ENCODE peak calls at places on chromosomes 11 and 22, in six cellular contexts. G is effector memory CD4-positive, alpha-beta T cell; P is adrenal gland; K is aorta; J is PC-9; I is H9. O is an unnamed sample. For H3K4me1, the result is how much of the 10 kb centered on the place peaks cover.

GRCh38 chr11:113481672-113482071 is 6.5 kb upstream of the DRD2 start:
- DNase-seq in G (no peak), P (no peak), K (no peak), J (no peak), I (no peak), O (no peak)

GRCh38 chr11:67309166-67309565 is 5.8 kb downstream of the SSH3 start:
- DNase-seq in G (no peak), P (no peak), K (no peak), J (no peak), I (no peak), O (no peak)

GRCh38 chr11:16782226-16782919 is 43.9 kb downstream of the C11orf58 start:
- DNase-seq in G (no peak), P (no peak), K (no peak), J (no peak), I (no peak), O (no peak)

GRCh38 chr11:120819437-120819836 is 204.5 kb upstream of the TBCEL start:
- DNase-seq in G (no peak), P (no peak), K (no peak), J (no peak), I (no peak), O (no peak)

GRCh38 chr11:4643084-4643483 is 698 bp upstream of the OR51E1 start:
- DNase-seq in G (no peak), P (peak), K (no peak), J (no peak), I (no peak), O (no peak)

GRCh38 chr11:119319702-119320592 is 3.0 kb upstream of the MCAM start:
- DNase-seq in G (no peak), P (no peak), K (no peak), J (no peak), I (no peak), O (peak)

GRCh38 chr11:18713646-18714442 is 12.1 kb downstream of the IGSF22 start:
- DNase-seq in G (no peak), P (no peak), K (no peak), J (no peak), I (no peak), O (no peak)

GRCh38 chr11:118615996-118616395 is 8.6 kb downstream of the PHLDB1 start:
- DNase-seq in G (no peak), P (no peak), K (peak), J (no peak), I (peak), O (no peak)

GRCh38 chr11:75345455-75346224 is 5.8 kb downstream of the ARRB1 start:
- DNase-seq in G (no peak), P (no peak), K (peak), J (no peak), I (no peak), O (no peak)

GRCh38 chr11:106466441-106467190 is 389.2 kb downstream of the AASDHPPT start:
- DNase-seq in G (no peak), P (no peak), K (no peak), J (no peak), I (no peak), O (no peak)

GRCh38 chr11:94171693-94172440 is 43.2 kb downstream of the PANX1 start:
- DNase-seq in G (no peak), P (peak), K (no peak), J (peak), I (peak), O (no peak)

GRCh38 chr11:118267486-118267885 is 3.4 kb upstream of the MPZL2 start:
- DNase-seq in G (no peak), P (no peak), K (no peak), J (no peak), I (no peak), O (no peak)

GRCh38 chr11:450809-451451 is 851 bp downstream of the PTDSS2 start:
- DNase-seq in G (peak), P (peak), K (peak), J (peak), I (peak), O (peak)

GRCh38 chr11:92801685-92802084 is 167.8 kb upstream of the MTNR1B start:
- DNase-seq in G (no peak), P (no peak), K (no peak), J (no peak), I (no peak), O (no peak)

GRCh38 chr11:9529333-9529648 is 44.2 kb upstream of the WEE1 start:
- DNase-seq in G (no peak), P (peak), K (peak), J (no peak), I (no peak), O (no peak)

GRCh38 chr11:79201637-79202347 is 239.0 kb downstream of the TENM4 start:
- DNase-seq in G (no peak), P (no peak), K (no peak), J (no peak), I (no peak), O (no peak)

GRCh38 chr11:1192741-1193325 is 30.0 kb upstream of the MUC5B start:
- DNase-seq in G (no peak), P (no peak), K (peak), J (no peak), I (peak), O (peak)

GRCh38 chr22:20494978-20495860 is at the start of gene KLHL22:
- DNase-seq in G (no peak), P (peak), K (peak), J (peak), I (peak), O (peak)

GRCh38 chr22:32710896-32711295 is 90.6 kb upstream of the TIMP3 start:
- DNase-seq in G (no peak), P (no peak), K (no peak), J (no peak), I (no peak), O (no peak)

GRCh38 chr11:8039530-8040260 is 41.3 kb upstream of the TUB start:
- DNase-seq in G (no peak), P (no peak), K (no peak), J (no peak), I (peak), O (no peak)

GRCh38 chr22:49863936-49864335 is 10.3 kb downstream of the ZBED4 start:
- DNase-seq in G (no peak), P (no peak), K (no peak), J (no peak), I (no peak), O (no peak)

GRCh38 chr22:32080904-32081303 is 37.8 kb downstream of the SLC5A1 start:
- DNase-seq in G (peak), P (peak), K (no peak), J (peak), I (peak), O (no peak)

GRCh38 chr22:29096736-29097669 is 24.2 kb downstream of the KREMEN1 start:
- DNase-seq in G (no peak), P (no peak), K (no peak), J (no peak), I (no peak), O (no peak)

GRCh38 chr22:27487600-27488450 is 313.7 kb downstream of the MN1 start:
- DNase-seq in G (no peak), P (no peak), K (no peak), J (peak), I (no peak), O (no peak)

GRCh38 chr11:47466701-47467250 is 17.8 kb upstream of the RAPSN start:
- DNase-seq in G (no peak), P (peak), K (peak), J (peak), I (no peak), O (no peak)

GRCh38 chr11:7936615-7937014 is 4.9 kb downstream of the OR10A3 start:
- DNase-seq in G (no peak), P (no peak), K (no peak), J (peak), I (no peak), O (no peak)

GRCh38 chr11:18934195-18934808 is 4.9 kb downstream of the MRGPRX1 start:
- DNase-seq in G (no peak), P (peak), K (no peak), J (no peak), I (no peak), O (no peak)

GRCh38 chr22:33984211-33984610 is 63.9 kb upstream of the LARGE1 start:
- DNase-seq in G (no peak), P (no peak), K (no peak), J (no peak), I (no peak), O (no peak)

GRCh38 chr11:131579932-131580387 is 209.5 kb downstream of the NTM start:
- DNase-seq in G (no peak), P (peak), K (no peak), J (peak), I (peak), O (no peak)

GRCh38 chr22:31945478-31945815 is 1.1 kb downstream of the YWHAH start:
- DNase-seq in G (no peak), P (no peak), K (no peak), J (no peak), I (no peak), O (peak)

GRCh38 chr11:130165601-130166456 is 6.2 kb downstream of the ST14 start:
- DNase-seq in G (no peak), P (peak), K (no peak), J (no peak), I (no peak), O (no peak)

GRCh38 chr11:62069374-62069773 is 54.4 kb upstream of the INCENP start:
- DNase-seq in G (no peak), P (no peak), K (no peak), J (no peak), I (no peak), O (no peak)

GRCh38 chr11:44007746-44008501 is 39.9 kb upstream of the ACCSL start:
- DNase-seq in G (no peak), P (no peak), K (no peak), J (no peak), I (peak), O (peak)

GRCh38 chr11:945986-946385 is 20.3 kb downstream of the AP2A2 start:
- DNase-seq in G (no peak), P (no peak), K (no peak), J (no peak), I (peak), O (no peak)

GRCh38 chr22:19041403-19042074 is 80.7 kb downstream of the DGCR2 start:
- DNase-seq in G (no peak), P (no peak), K (peak), J (no peak), I (peak), O (peak)

GRCh38 chr22:26888887-26889286 is 231.5 kb downstream of the MIAT start:
- DNase-seq in G (no peak), P (no peak), K (no peak), J (no peak), I (no peak), O (no peak)

GRCh38 chr22:19117111-19117512 is 5.1 kb downstream of the DGCR2 start:
- DNase-seq in G (no peak), P (no peak), K (no peak), J (no peak), I (no peak), O (no peak)

GRCh38 chr22:40613025-40613424 is 23.5 kb downstream of the MRTFA start:
- DNase-seq in G (no peak), P (no peak), K (no peak), J (no peak), I (no peak), O (no peak)

GRCh38 chr11:2419638-2420501 is 19.3 kb downstream of the TSSC4 start:
- DNase-seq in G (peak), P (peak), K (peak), J (peak), I (peak), O (peak)

GRCh38 chr11:125330462-125331325 is 165.4 kb downstream of the FEZ1 start:
- DNase-seq in G (no peak), P (no peak), K (no peak), J (no peak), I (no peak), O (no peak)

GRCh38 chr11:125331357-125331756 is 164.7 kb downstream of the FEZ1 start:
- DNase-seq in G (no peak), P (no peak), K (no peak), J (no peak), I (no peak), O (no peak)

GRCh38 chr11:125333354-125334077 is 162.5 kb downstream of the FEZ1 start:
- DNase-seq in G (no peak), P (no peak), K (no peak), J (no peak), I (no peak), O (no peak)

GRCh38 chr11:125335101-125335500 is 161.0 kb downstream of the FEZ1 start:
- DNase-seq in G (no peak), P (no peak), K (no peak), J (no peak), I (no peak), O (no peak)

DNA sequence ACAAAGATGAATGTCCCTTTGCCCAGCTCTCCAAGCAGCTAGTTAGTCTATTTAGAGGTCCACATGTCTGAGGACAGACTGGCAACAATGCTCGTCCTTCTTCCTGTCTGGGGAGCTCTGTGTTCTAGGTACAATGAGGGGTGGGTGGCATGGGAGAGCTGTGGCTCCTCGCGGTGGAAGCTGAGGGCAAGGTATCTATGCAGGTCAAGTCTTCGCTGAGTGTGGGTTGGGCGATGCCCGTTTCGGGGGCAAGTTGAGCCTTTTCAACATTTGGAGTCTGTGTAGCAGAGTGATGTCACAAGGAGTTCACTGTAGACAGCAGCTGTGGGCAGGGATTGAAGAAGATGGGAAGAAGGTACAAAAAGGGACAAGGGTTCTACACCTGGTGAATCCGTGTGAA is 163.2 kb downstream of the FEZ1 start:
- DNase-seq in G (no peak), P (no peak), K (no peak), J (no peak), I (no peak), O (no peak)
- H3K4me1 ChIP-seq in G (under half), P (under half), K (under half), J (under half), I (under half), O (under half)

GRCh38 chr22:43301866-43302265 is 41.3 kb downstream of the SCUBE1 start:
- DNase-seq in G (no peak), P (no peak), K (no peak), J (no peak), I (no peak), O (peak)

GRCh38 chr22:43302462-43303109 is 40.6 kb downstream of the SCUBE1 start:
- DNase-seq in G (no peak), P (no peak), K (no peak), J (no peak), I (no peak), O (no peak)

GRCh38 chr22:43304831-43305230 is 38.3 kb downstream of the SCUBE1 start:
- DNase-seq in G (no peak), P (no peak), K (no peak), J (no peak), I (no peak), O (no peak)

GRCh38 chr22:43303166-43303565 is 40.0 kb downstream of the SCUBE1 start:
- DNase-seq in G (no peak), P (no peak), K (no peak), J (no peak), I (no peak), O (peak)

DNA sequence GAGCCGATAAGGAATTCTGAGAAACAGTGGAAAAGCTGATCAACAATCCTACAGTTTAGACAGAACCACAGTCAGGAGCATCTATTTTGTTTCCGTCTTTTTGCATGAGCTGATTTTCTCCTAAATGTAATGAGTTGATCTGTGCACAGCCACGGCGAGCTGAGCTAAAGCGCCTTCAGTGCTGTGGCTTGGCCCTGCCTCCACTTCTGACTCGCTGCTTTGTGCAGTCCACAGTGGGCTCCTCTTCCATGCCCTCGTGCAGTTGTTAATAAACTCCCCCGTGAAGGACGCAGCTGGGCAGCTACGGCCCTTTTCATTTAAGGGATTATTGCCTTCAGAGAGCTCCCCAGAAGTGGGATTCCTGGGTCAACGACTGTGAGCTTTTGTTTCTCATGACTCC is 39.4 kb downstream of the SCUBE1 start:
- DNase-seq in G (no peak), P (no peak), K (no peak), J (no peak), I (no peak), O (peak)
- H3K4me1 ChIP-seq in G (under half), P (under half), K (under half), J (under half), I (under half), O (under half)

GRCh38 chr11:72720806-72721205 is 31.4 kb downstream of the ARAP1 start:
- DNase-seq in G (no peak), P (no peak), K (peak), J (no peak), I (no peak), O (no peak)
- H3K4me1 ChIP-seq in G (under half), P (under half), K (under half), J (under half), I (under half), O (under half)

GRCh38 chr22:46244771-46245170 is 5.3 kb downstream of the CDPF1 start:
- DNase-seq in G (no peak), P (no peak), K (no peak), J (no peak), I (no peak), O (no peak)
- H3K4me1 ChIP-seq in G (under half), P (under half), K (under half), J (under half), I (under half), O (under half)

O was measured in left lung.